ENCODE peak calls at places on chromosomes 4 and X, in nine cellular contexts. G is pancreas; O is EL; M is MV-4-11; E is PC-9; T is stimulated activated CD4-positive, alpha-beta T cell treated with anti-CD3 and anti-CD28 coated beads, Interleukin-12 subunit alpha, Interleukin-12 subunit beta, amount 100 ng/mL, for 24 hours; D is NCI-H2081; W is K562; H is substantia nigra. P is an unnamed sample.
A peak's percentile ranks its signal among the peaks of the same experiment; 100 is the strongest.

GRCh38 chrX:85996555-85996954 is 50.8 kb downstream of the CHM start:
- DNase-seq in G (no peak), O (no peak), M (no peak), E (no peak), T (no peak), D (no peak), W (no peak), H (no peak), P (no peak)

GRCh38 chrX:44927398-44927797 is 54.4 kb downstream of the KDM6A start:
- DNase-seq in G (no peak), O (no peak), M (no peak), E (no peak), T (no peak), D (no peak), W (no peak), H (no peak), P (no peak)

GRCh38 chr4:161101881-161102280 is 1061.9 kb downstream of the FSTL5 start:
- DNase-seq in G (no peak), O (no peak), M (no peak), E (no peak), T (no peak), D (no peak), W (no peak), H (no peak), P (no peak)

GRCh38 chr4:103429283-103429682 is 231.1 kb upstream of the CENPE start:
- DNase-seq in G (no peak), O (peak; percentile 4), M (no peak), E (no peak), T (no peak), D (no peak), W (peak; percentile 2), H (no peak), P (no peak)

GRCh38 chr4:180655886-180656285 is 1587.3 kb upstream of the TENM3 start:
- DNase-seq in G (no peak), O (no peak), M (no peak), E (no peak), T (no peak), D (no peak), W (no peak), H (no peak), P (no peak)

GRCh38 chrX:39258331-39258730 is 457.1 kb downstream of the MID1IP1 start:
- DNase-seq in G (no peak), O (no peak), M (no peak), E (no peak), T (no peak), D (no peak), W (peak; percentile 27), H (no peak), P (no peak)

GRCh38 chr4:160319868-160320260 is 1217.0 kb downstream of the RAPGEF2 start:
- DNase-seq in G (no peak), O (no peak), M (no peak), E (peak; percentile 50), T (no peak), D (no peak), W (no peak), H (no peak), P (no peak)

GRCh38 chrX:137354851-137355250 is 211.1 kb upstream of the ZIC3 start:
- DNase-seq in G (no peak), O (no peak), M (no peak), E (no peak), T (no peak), D (no peak), W (no peak), H (no peak), P (no peak)